ENCODE peak calls at places on chromosomes 1 and 21, in six cellular contexts. W is NCI-H345, M is GM23248, U is body of pancreas, Q is breast epithelium, I is A549. G is an unnamed sample.

GRCh38 chr1:40984066-40984465 is 4.6 kb downstream of the CTPS1 start:
- DNase-seq in Q (no peak), I (no peak), M (peak; percentile 79), U (no peak), W (no peak), G (no peak)

GRCh38 chr1:5950201-5950895 is 41.9 kb downstream of the NPHP4 start:
- DNase-seq in U (no peak), W (no peak), I (no peak), M (no peak), Q (no peak), G (no peak)

GRCh38 chr1:97281962-97282361 is 560.4 kb downstream of the PTBP2 start:
- DNase-seq in I (no peak), W (no peak), M (no peak), Q (no peak), U (no peak), G (no peak)

GRCh38 chr1:169102567-169102966 is 3.9 kb upstream of the ATP1B1 start:
- DNase-seq in M (peak; percentile 81), W (peak; percentile 93), I (no peak), U (peak; percentile 50), Q (no peak), G (no peak)

GRCh38 chr21:26140185-26140584 is 30.4 kb downstream of the APP start:
- DNase-seq in I (peak; percentile 93), M (peak; percentile 89), W (no peak), U (no peak), Q (peak; percentile 61), G (no peak)

GRCh38 chr1:43019226-43019625 is 60.6 kb upstream of the SLC2A1 start:
- DNase-seq in Q (no peak), M (no peak), I (no peak), U (no peak), W (no peak), G (no peak)

GRCh38 chr1:205535866-205536758 is 31.6 kb downstream of the CDK18 start:
- DNase-seq in I (no peak), M (no peak), W (no peak), U (no peak), Q (no peak), G (no peak)

GRCh38 chr1:111743679-111744101 is 4.5 kb upstream of the INKA2 start:
- DNase-seq in I (no peak), M (peak; percentile 81), Q (no peak), W (no peak), U (no peak), G (no peak)